ENCODE peak calls at places on chromosomes 2 and 18, in five cellular contexts. G is GM12891, R is HFFc6, C is pons, N is H9. F is an unnamed sample.

GRCh38 chr2:162890690-162891311 is 52.2 kb upstream of the KCNH7 start:
- DNase-seq in R (peak; percentile 61), C (peak; percentile 67), N (no peak), G (peak; percentile 5), F (peak; percentile 57)

GRCh38 chr2:140157816-140158215 is 1377.6 kb upstream of the NXPH2 start:
- DNase-seq in G (no peak), C (no peak), N (no peak), R (no peak), F (no peak)

GRCh38 chr18:68462766-68463165 is 252.1 kb downstream of the TMX3 start:
- DNase-seq in N (no peak), R (no peak), G (no peak), C (no peak), F (no peak)

GRCh38 chr2:99861376-99861760 is 281.0 kb downstream of the AFF3 start:
- DNase-seq in R (no peak), N (no peak), G (peak; percentile 17), C (no peak), F (no peak)

GRCh38 chr2:119255760-119256573 is 32.3 kb downstream of the STEAP3 start:
- DNase-seq in N (peak; percentile 41), R (peak; percentile 93), G (no peak), C (no peak), F (peak; percentile 90)

GRCh38 chr2:130796280-130796679 is 40.4 kb upstream of the ARHGEF4 start:
- DNase-seq in R (no peak), C (no peak), G (no peak), N (peak; percentile 73), F (peak; percentile 45)

GRCh38 chr2:1707771-1708351 is 36.5 kb downstream of the PXDN start:
- DNase-seq in C (peak; percentile 71), N (peak; percentile 82), R (peak; percentile 91), G (no peak), F (peak; percentile 99)

GRCh38 chr2:238790126-238790820 is 57.6 kb upstream of the TWIST2 start:
- DNase-seq in C (no peak), G (no peak), N (no peak), R (peak; percentile 47), F (no peak)

GRCh38 chr2:12855508-12855907 is 138.8 kb downstream of the TRIB2 start:
- DNase-seq in C (no peak), N (no peak), G (no peak), R (no peak), F (peak; percentile 28)

GRCh38 chr2:69770193-69770702 is 28.3 kb downstream of the ANXA4 start:
- DNase-seq in C (no peak), R (peak; percentile 84), G (no peak), N (no peak), F (peak; percentile 91)

GRCh38 chr2:26925100-26925791 is 45.2 kb upstream of the MAPRE3 start:
- DNase-seq in C (no peak), G (no peak), N (peak; percentile 46), R (no peak), F (no peak)

GRCh38 chr2:33212151-33212550 is 264.3 kb upstream of the RASGRP3 start:
- DNase-seq in C (no peak), N (no peak), R (peak; percentile 90), G (no peak), F (peak; percentile 66)

GRCh38 chr18:48052291-48052840 is 121.9 kb upstream of the SMAD2 start:
- DNase-seq in N (no peak), G (no peak), C (no peak), R (no peak), F (no peak)

GRCh38 chr2:168157926-168158325 is 89.5 kb downstream of the STK39 start:
- DNase-seq in N (no peak), C (no peak), G (no peak), R (no peak), F (no peak)

GRCh38 chr2:236795176-236795860 is 225.7 kb downstream of the ACKR3 start:
- DNase-seq in N (no peak), G (no peak), R (no peak), C (no peak), F (no peak)

GRCh38 chr2:104858325-104858978 is 4.5 kb downstream of the POU3F3 start:
- DNase-seq in N (no peak), R (no peak), C (peak; percentile 39), G (no peak), F (no peak)

GRCh38 chr2:143160732-143161707 is 31.8 kb downstream of the ARHGAP15 start:
- DNase-seq in C (no peak), R (no peak), G (no peak), N (no peak), F (no peak)

GRCh38 chr2:26687785-26688184 is 4.7 kb upstream of the KCNK3 start:
- DNase-seq in G (no peak), N (no peak), C (no peak), R (no peak), F (no peak)